ENCODE peak calls at places on chromosomes 12 and 14, in nine cellular contexts. One of them, this sample, is unnamed.

GRCh38 chr14:54901380-54902142 is 1.1 kb downstream of the GCH1 start:
- DNase-seq in choroid plexus epithelial cell: peak; percentile 26
- DNase-seq in HuH-7.5: no peak
- DNase-seq in amniotic stem cell: no peak
- DNase-seq in T1000: no peak
- DNase-seq in B cell: peak; percentile 20
- DNase-seq in NB4: no peak
- DNase-seq in stimulated activated CD4-positive, alpha-beta T cell treated with anti-CD3 and anti-CD28 coated beads, TNF-alpha, amount 100 ng/mL, for 1 hour: no peak
- DNase-seq in H9: no peak
- DNase-seq in this sample: peak; percentile 25

GRCh38 chr12:88638956-88639355 is 58.7 kb upstream of the KITLG start:
- DNase-seq in NB4: no peak
- DNase-seq in choroid plexus epithelial cell: peak; percentile 68
- DNase-seq in HuH-7.5: no peak
- DNase-seq in B cell: no peak
- DNase-seq in stimulated activated CD4-positive, alpha-beta T cell treated with anti-CD3 and anti-CD28 coated beads, TNF-alpha, amount 100 ng/mL, for 1 hour: no peak
- DNase-seq in amniotic stem cell: no peak
- DNase-seq in T1000: no peak
- DNase-seq in H9: no peak
- DNase-seq in this sample: no peak

GRCh38 chr12:106080111-106080732 is 58.5 kb downstream of the NUAK1 start:
- DNase-seq in amniotic stem cell: no peak
- DNase-seq in stimulated activated CD4-positive, alpha-beta T cell treated with anti-CD3 and anti-CD28 coated beads, TNF-alpha, amount 100 ng/mL, for 1 hour: no peak
- DNase-seq in HuH-7.5: no peak
- DNase-seq in T1000: no peak
- DNase-seq in choroid plexus epithelial cell: peak; percentile 92
- DNase-seq in B cell: no peak
- DNase-seq in H9: no peak
- DNase-seq in NB4: no peak
- DNase-seq in this sample: no peak

GRCh38 chr12:95169368-95169767 is 47.9 kb downstream of the FGD6 start:
- DNase-seq in B cell: no peak
- DNase-seq in choroid plexus epithelial cell: peak; percentile 87
- DNase-seq in HuH-7.5: peak; percentile 22
- DNase-seq in NB4: peak; percentile 37
- DNase-seq in T1000: no peak
- DNase-seq in stimulated activated CD4-positive, alpha-beta T cell treated with anti-CD3 and anti-CD28 coated beads, TNF-alpha, amount 100 ng/mL, for 1 hour: no peak
- DNase-seq in H9: no peak
- DNase-seq in amniotic stem cell: peak; percentile 20
- DNase-seq in this sample: no peak

GRCh38 chr12:109861689-109862314 is 18.5 kb downstream of the GLTP start:
- DNase-seq in T1000: no peak
- DNase-seq in NB4: no peak
- DNase-seq in B cell: no peak
- DNase-seq in choroid plexus epithelial cell: peak; percentile 16
- DNase-seq in stimulated activated CD4-positive, alpha-beta T cell treated with anti-CD3 and anti-CD28 coated beads, TNF-alpha, amount 100 ng/mL, for 1 hour: no peak
- DNase-seq in HuH-7.5: no peak
- DNase-seq in amniotic stem cell: no peak
- DNase-seq in H9: no peak
- DNase-seq in this sample: no peak

GRCh38 chr12:96015672-96016071 is 19.5 kb upstream of the HAL start:
- DNase-seq in B cell: no peak
- DNase-seq in amniotic stem cell: peak; percentile 12
- DNase-seq in H9: peak; percentile 55
- DNase-seq in NB4: peak; percentile 43
- DNase-seq in stimulated activated CD4-positive, alpha-beta T cell treated with anti-CD3 and anti-CD28 coated beads, TNF-alpha, amount 100 ng/mL, for 1 hour: no peak
- DNase-seq in T1000: no peak
- DNase-seq in HuH-7.5: peak; percentile 18
- DNase-seq in choroid plexus epithelial cell: peak; percentile 68
- DNase-seq in this sample: peak; percentile 49

GRCh38 chr12:13799574-13799973 is 181.8 kb downstream of the GRIN2B start:
- DNase-seq in amniotic stem cell: no peak
- DNase-seq in B cell: no peak
- DNase-seq in H9: peak; percentile 47
- DNase-seq in stimulated activated CD4-positive, alpha-beta T cell treated with anti-CD3 and anti-CD28 coated beads, TNF-alpha, amount 100 ng/mL, for 1 hour: no peak
- DNase-seq in NB4: no peak
- DNase-seq in choroid plexus epithelial cell: no peak
- DNase-seq in HuH-7.5: no peak
- DNase-seq in T1000: no peak
- DNase-seq in this sample: peak; percentile 33

GRCh38 chr14:55699131-55700057 is 119.4 kb downstream of the KTN1 start:
- DNase-seq in stimulated activated CD4-positive, alpha-beta T cell treated with anti-CD3 and anti-CD28 coated beads, TNF-alpha, amount 100 ng/mL, for 1 hour: no peak
- DNase-seq in amniotic stem cell: no peak
- DNase-seq in NB4: no peak
- DNase-seq in H9: peak; percentile 46
- DNase-seq in choroid plexus epithelial cell: no peak
- DNase-seq in T1000: no peak
- DNase-seq in B cell: no peak
- DNase-seq in HuH-7.5: no peak
- DNase-seq in this sample: peak; percentile 38

GRCh38 chr12:127247937-127248336 is 1019.0 kb upstream of the TMEM132C start:
- DNase-seq in H9: no peak
- DNase-seq in choroid plexus epithelial cell: no peak
- DNase-seq in B cell: no peak
- DNase-seq in HuH-7.5: no peak
- DNase-seq in amniotic stem cell: no peak
- DNase-seq in T1000: no peak
- DNase-seq in stimulated activated CD4-positive, alpha-beta T cell treated with anti-CD3 and anti-CD28 coated beads, TNF-alpha, amount 100 ng/mL, for 1 hour: no peak
- DNase-seq in NB4: no peak
- DNase-seq in this sample: no peak

This sample was measured in NCI-H82.